ENCODE peak calls at places on chromosomes 2 and 18, in eight cellular contexts. Y, K, B, H, G, N, Q and Z are unnamed samples.

GRCh38 chr18:63177822-63178525 is 141.6 kb downstream of the BCL2 start:
- DNase-seq in Q (no peak), H (no peak), Y (no peak), B (no peak), G (no peak), K (no peak), N (no peak), Z (no peak)

GRCh38 chr2:455046-455705 is 167.3 kb upstream of the ALKAL2 start:
- DNase-seq in Q (no peak), G (no peak), N (no peak), Y (no peak), H (no peak), K (no peak), B (no peak), Z (no peak)

GRCh38 chr2:175884673-175885393 is 117.2 kb downstream of the LNPK start:
- DNase-seq in B (no peak), K (peak; percentile 19), Y (no peak), N (no peak), G (no peak), Q (no peak), H (no peak), Z (no peak)

GRCh38 chr2:44360749-44361329 is 455 bp downstream of the PREPL start:
- DNase-seq in Y (no peak), G (no peak), N (no peak), H (no peak), K (no peak), Q (peak; percentile 46), B (peak; percentile 12), Z (peak; percentile 47)

GRCh38 chr2:85971369-85971768 is 82.6 kb upstream of the ST3GAL5 start:
- DNase-seq in N (no peak), Y (no peak), H (no peak), B (peak; percentile 27), G (no peak), K (no peak), Q (peak; percentile 73), Z (no peak)

GRCh38 chr2:24083567-24084385 is 858 bp downstream of the TP53I3 start:
- DNase-seq in H (no peak), K (peak; percentile 95), Q (peak; percentile 84), N (no peak), G (no peak), Y (peak; percentile 10), B (peak; percentile 84), Z (peak; percentile 95)

GRCh38 chr2:241354668-241355658 is 1.1 kb upstream of the FARP2 start:
- DNase-seq in N (peak; percentile 61), H (peak; percentile 90), G (no peak), B (peak; percentile 63), Q (peak; percentile 82), K (peak; percentile 97), Y (peak; percentile 57), Z (peak; percentile 10)

GRCh38 chr2:3134026-3134571 is 243.5 kb downstream of the EIPR1 start:
- DNase-seq in B (no peak), Q (no peak), G (no peak), H (no peak), K (no peak), N (no peak), Y (no peak), Z (no peak)

GRCh38 chr18:79987566-79987965 is 797 bp downstream of the TXNL4A start:
- DNase-seq in N (no peak), B (peak; percentile 52), Y (no peak), K (no peak), H (no peak), Q (peak; percentile 28), G (no peak), Z (no peak)

GRCh38 chr2:48249093-48249492 is 280.9 kb upstream of the STON1 start:
- DNase-seq in Y (no peak), B (no peak), G (no peak), K (no peak), H (no peak), Q (peak; percentile 67), N (no peak), Z (no peak)